ENCODE peak calls at places on chromosomes 12 and 14, in ten cellular contexts. N, F, B, K, S, D, A, G, C and W are unnamed samples.

GRCh38 chr12:121108492-121108891 is 24.2 kb upstream of the P2RX7 start:
- DNase-seq in N (no peak), F (no peak), B (no peak), K (no peak), S (no peak), D (no peak), A (no peak), G (no peak), C (no peak), W (no peak)

GRCh38 chr14:98888281-98888680 is 383.7 kb downstream of the BCL11B start:
- DNase-seq in N (no peak), F (no peak), B (no peak), K (no peak), S (no peak), D (no peak), A (no peak), G (no peak), C (no peak), W (no peak)

GRCh38 chr12:44848771-44849085 is 27.4 kb downstream of the NELL2 start:
- DNase-seq in N (no peak), F (no peak), B (no peak), K (no peak), S (no peak), D (no peak), A (no peak), G (no peak), C (no peak), W (peak)

GRCh38 chr14:101862711-101863110 is 101.2 kb downstream of the PPP2R5C start:
- DNase-seq in N (no peak), F (no peak), B (no peak), K (no peak), S (no peak), D (no peak), A (no peak), G (no peak), C (no peak), W (no peak)

GRCh38 chr12:53427905-53428594 is 4.4 kb downstream of the AMHR2 start:
- DNase-seq in N (peak), F (peak), B (peak), K (no peak), S (no peak), D (no peak), A (no peak), G (no peak), C (no peak), W (no peak)

GRCh38 chr14:50198503-50198902 is 32.9 kb downstream of the SOS2 start:
- DNase-seq in N (no peak), F (no peak), B (no peak), K (no peak), S (no peak), D (no peak), A (no peak), G (no peak), C (no peak), W (no peak)

GRCh38 chr12:114681149-114681849 is 2.7 kb downstream of the TBX3 start:
- DNase-seq in N (no peak), F (no peak), B (no peak), K (no peak), S (no peak), D (no peak), A (no peak), G (no peak), C (no peak), W (no peak)

GRCh38 chr14:99273025-99273723 is 1.2 kb upstream of the BCL11B start:
- DNase-seq in N (no peak), F (peak), B (peak), K (peak), S (peak), D (peak), A (no peak), G (no peak), C (no peak), W (no peak)

GRCh38 chr12:109154485-109155438 is 38.4 kb downstream of the ACACB start:
- DNase-seq in N (peak), F (peak), B (peak), K (peak), S (peak), D (peak), A (peak), G (peak), C (peak), W (peak)

GRCh38 chr12:3076730-3077571 is at the start of gene TSPAN9:
- DNase-seq in N (peak), F (peak), B (peak), K (peak), S (peak), D (peak), A (peak), G (no peak), C (peak), W (peak)